ENCODE peak calls at places on chromosomes 5 and 9, in five cellular contexts. G is stimulated activated CD4-positive, alpha-beta T cell treated with anti-CD3 and anti-CD28 coated beads, Interleukin-1b, Interleukin-23, amount 100 ng/mL, for 1 hour; X is endothelial cell; Q is foreskin fibroblast; C is HT1080. T is an unnamed sample.

GRCh38 chr5:67989457-67989856 is 226.1 kb upstream of the PIK3R1 start:
- DNase-seq in G (no peak), C (peak), Q (peak), X (no peak), T (no peak)

GRCh38 chr5:80184235-80185023 is 71.4 kb downstream of the SERINC5 start:
- DNase-seq in X (no peak), C (no peak), G (no peak), Q (no peak), T (no peak)

GRCh38 chr5:126351138-126351537 is 72.1 kb upstream of the GRAMD2B start:
- DNase-seq in C (peak), G (no peak), X (no peak), Q (peak), T (no peak)

GRCh38 chr5:148828461-148829247 is 2.2 kb downstream of the ADRB2 start:
- DNase-seq in G (no peak), Q (peak), X (no peak), C (no peak), T (no peak)

GRCh38 chr5:142617416-142617815 is 68.5 kb downstream of the FGF1 start:
- DNase-seq in Q (peak), C (no peak), G (no peak), X (no peak), T (no peak)

GRCh38 chr9:88574993-88575392 is 40.0 kb downstream of the NXNL2 start:
- DNase-seq in G (no peak), X (no peak), Q (peak), C (no peak), T (no peak)

GRCh38 chr9:109906766-109907382 is 126.9 kb downstream of the PALM2AKAP2 start:
- DNase-seq in C (peak), Q (peak), X (no peak), G (no peak), T (no peak)

GRCh38 chr5:52684056-52684455 is 103.7 kb upstream of the ITGA1 start:
- DNase-seq in C (no peak), X (no peak), Q (peak), G (no peak), T (no peak)

GRCh38 chr5:29697786-29698414 is 1495.6 kb upstream of the CDH6 start:
- DNase-seq in Q (no peak), X (peak), G (no peak), C (peak), T (peak)

GRCh38 chr9:133333566-133333965 is 2.4 kb downstream of the SURF6 start:
- DNase-seq in X (no peak), Q (no peak), C (no peak), G (no peak), T (no peak)

GRCh38 chr9:34715639-34716215 is 5.8 kb upstream of the CCL21 start:
- DNase-seq in C (no peak), X (no peak), G (no peak), Q (no peak), T (no peak)

GRCh38 chr5:176157656-176158055 is 80.6 kb upstream of the SIMC1 start:
- DNase-seq in X (no peak), Q (no peak), C (peak), G (no peak), T (no peak)

GRCh38 chr5:24110019-24110615 is 534.7 kb downstream of the CDH10 start:
- DNase-seq in Q (peak), X (no peak), C (peak), G (no peak), T (peak)

GRCh38 chr5:113181409-113181808 is 204.8 kb downstream of the DCP2 start:
- DNase-seq in G (no peak), X (no peak), C (no peak), Q (no peak), T (no peak)

GRCh38 chr5:174493536-174493935 is 230.8 kb upstream of the MSX2 start:
- DNase-seq in G (no peak), Q (no peak), C (no peak), X (no peak), T (no peak)

GRCh38 chr5:40033411-40033810 is 608.6 kb upstream of the DAB2 start:
- DNase-seq in X (no peak), Q (no peak), C (no peak), G (no peak), T (no peak)

GRCh38 chr9:4850611-4851010 is 57.9 kb downstream of the RCL1 start:
- DNase-seq in Q (no peak), X (no peak), G (no peak), C (no peak), T (no peak)

GRCh38 chr5:30874234-30875034 is 319.1 kb upstream of the CDH6 start:
- DNase-seq in X (no peak), Q (no peak), C (no peak), G (no peak), T (no peak)

GRCh38 chr5:72346396-72346795 is 26.2 kb downstream of the PTCD2 start:
- DNase-seq in G (no peak), X (no peak), Q (no peak), C (no peak), T (no peak)

GRCh38 chr5:81422671-81423070 is 28.7 kb upstream of the ACOT12 start:
- DNase-seq in Q (peak), C (no peak), X (no peak), G (no peak), T (peak)

GRCh38 chr9:70229579-70229978 is 29.2 kb upstream of the SMC5 start:
- DNase-seq in X (no peak), G (no peak), Q (peak), C (peak), T (peak)

GRCh38 chr9:110980261-110980660 is 58.0 kb downstream of the LPAR1 start:
- DNase-seq in C (no peak), X (no peak), Q (no peak), G (no peak), T (no peak)

GRCh38 chr9:71863652-71864051 is 47.3 kb downstream of the ABHD17B start:
- DNase-seq in G (no peak), C (no peak), Q (no peak), X (no peak), T (no peak)

GRCh38 chr5:150529555-150529954 is 21.6 kb downstream of the NDST1 start:
- DNase-seq in X (no peak), Q (no peak), C (no peak), G (no peak), T (no peak)

GRCh38 chr5:4207456-4207855 is 611.8 kb downstream of the IRX1 start:
- DNase-seq in C (no peak), Q (no peak), X (no peak), G (no peak), T (no peak)

GRCh38 chr9:22009563-22009867 is 410 bp upstream of the CDKN2B start:
- DNase-seq in X (no peak), Q (no peak), C (no peak), G (no peak), T (no peak)

GRCh38 chr9:135521608-135522095 is 412 bp downstream of the LCN1 start:
- DNase-seq in X (no peak), G (no peak), Q (no peak), C (no peak), T (no peak)

GRCh38 chr9:85377751-85378289 is 363.9 kb downstream of the AGTPBP1 start:
- DNase-seq in X (no peak), C (peak), Q (peak), G (no peak), T (peak)

GRCh38 chr5:178576591-178577351 is 13.4 kb downstream of the COL23A1 start:
- DNase-seq in C (no peak), G (no peak), Q (no peak), X (peak), T (no peak)

GRCh38 chr9:72907421-72907820 is 45.4 kb downstream of the ALDH1A1 start:
- DNase-seq in X (no peak), Q (no peak), C (no peak), G (no peak), T (no peak)

GRCh38 chr9:133182151-133182550 is 18.4 kb upstream of the GBGT1 start:
- DNase-seq in Q (no peak), C (no peak), G (no peak), X (no peak), T (no peak)

GRCh38 chr9:131834721-131835120 is 94.8 kb upstream of the RAPGEF1 start:
- DNase-seq in C (no peak), G (no peak), Q (no peak), X (no peak), T (no peak)

GRCh38 chr5:164185000-164185399 is 679.6 kb downstream of the MAT2B start:
- DNase-seq in C (no peak), Q (no peak), G (no peak), X (no peak), T (no peak)

T was measured in HEK293T.